ENCODE peak calls at places on chromosomes 7 and 10, in six cellular contexts. One of them, this sample, is unnamed.

GRCh38 chr7:137471128-137471527 is 127.6 kb upstream of the PTN start:
- DNase-seq in progenitor cell of endocrine pancreas: no peak
- DNase-seq in globus pallidus: no peak
- DNase-seq in CD8-positive, alpha-beta T cell: no peak
- DNase-seq in OCI-LY7: no peak
- DNase-seq in DMS53: no peak
- DNase-seq in this sample: no peak

GRCh38 chr10:43353495-43354324 is 17.7 kb upstream of the FXYD4 start:
- DNase-seq in progenitor cell of endocrine pancreas: no peak
- DNase-seq in globus pallidus: no peak
- DNase-seq in CD8-positive, alpha-beta T cell: no peak
- DNase-seq in OCI-LY7: no peak
- DNase-seq in DMS53: peak
- DNase-seq in this sample: no peak

GRCh38 chr7:33874943-33875342 is 30.4 kb upstream of the BMPER start:
- DNase-seq in progenitor cell of endocrine pancreas: no peak
- DNase-seq in globus pallidus: no peak
- DNase-seq in CD8-positive, alpha-beta T cell: no peak
- DNase-seq in OCI-LY7: no peak
- DNase-seq in DMS53: no peak
- DNase-seq in this sample: no peak

GRCh38 chr10:125148021-125148439 is 12.3 kb downstream of the CTBP2 start:
- DNase-seq in progenitor cell of endocrine pancreas: no peak
- DNase-seq in globus pallidus: no peak
- DNase-seq in CD8-positive, alpha-beta T cell: no peak
- DNase-seq in OCI-LY7: no peak
- DNase-seq in DMS53: no peak
- DNase-seq in this sample: peak

GRCh38 chr10:30818010-30818660 is 188.6 kb upstream of the LYZL2 start:
- DNase-seq in progenitor cell of endocrine pancreas: no peak
- DNase-seq in globus pallidus: no peak
- DNase-seq in CD8-positive, alpha-beta T cell: no peak
- DNase-seq in OCI-LY7: no peak
- DNase-seq in DMS53: peak
- DNase-seq in this sample: peak

GRCh38 chr10:30185916-30186315 is 126.5 kb upstream of the JCAD start:
- DNase-seq in progenitor cell of endocrine pancreas: no peak
- DNase-seq in globus pallidus: no peak
- DNase-seq in CD8-positive, alpha-beta T cell: no peak
- DNase-seq in OCI-LY7: no peak
- DNase-seq in DMS53: peak
- DNase-seq in this sample: no peak

GRCh38 chr10:43305881-43306280 is 39.0 kb upstream of the RASGEF1A start:
- DNase-seq in progenitor cell of endocrine pancreas: no peak
- DNase-seq in globus pallidus: no peak
- DNase-seq in CD8-positive, alpha-beta T cell: no peak
- DNase-seq in OCI-LY7: no peak
- DNase-seq in DMS53: no peak
- DNase-seq in this sample: peak

GRCh38 chr10:44834131-44834530 is 77.0 kb upstream of the TMEM72 start:
- DNase-seq in progenitor cell of endocrine pancreas: no peak
- DNase-seq in globus pallidus: no peak
- DNase-seq in CD8-positive, alpha-beta T cell: no peak
- DNase-seq in OCI-LY7: no peak
- DNase-seq in DMS53: no peak
- DNase-seq in this sample: no peak

GRCh38 chr10:28668363-28669226 is 8.7 kb upstream of the BAMBI start:
- DNase-seq in progenitor cell of endocrine pancreas: peak
- DNase-seq in globus pallidus: no peak
- DNase-seq in CD8-positive, alpha-beta T cell: peak
- DNase-seq in OCI-LY7: no peak
- DNase-seq in DMS53: peak
- DNase-seq in this sample: peak

GRCh38 chr7:141115949-141116348 is 42.1 kb downstream of the TMEM178B start:
- DNase-seq in progenitor cell of endocrine pancreas: no peak
- DNase-seq in globus pallidus: no peak
- DNase-seq in CD8-positive, alpha-beta T cell: no peak
- DNase-seq in OCI-LY7: no peak
- DNase-seq in DMS53: peak
- DNase-seq in this sample: no peak

GRCh38 chr7:5435291-5436002 is 11.8 kb upstream of the TNRC18 start:
- DNase-seq in progenitor cell of endocrine pancreas: no peak
- DNase-seq in globus pallidus: no peak
- DNase-seq in CD8-positive, alpha-beta T cell: no peak
- DNase-seq in OCI-LY7: peak
- DNase-seq in DMS53: peak
- DNase-seq in this sample: no peak

GRCh38 chr7:23966941-23967340 is 256.9 kb downstream of the STK31 start:
- DNase-seq in progenitor cell of endocrine pancreas: no peak
- DNase-seq in globus pallidus: no peak
- DNase-seq in CD8-positive, alpha-beta T cell: no peak
- DNase-seq in OCI-LY7: no peak
- DNase-seq in DMS53: no peak
- DNase-seq in this sample: no peak

GRCh38 chr10:126609566-126609965 is 60.9 kb downstream of the C10orf90 start:
- DNase-seq in progenitor cell of endocrine pancreas: no peak
- DNase-seq in globus pallidus: peak
- DNase-seq in CD8-positive, alpha-beta T cell: no peak
- DNase-seq in OCI-LY7: no peak
- DNase-seq in DMS53: no peak
- DNase-seq in this sample: no peak

GRCh38 chr10:74738985-74739567 is 87.3 kb upstream of the KAT6B start:
- DNase-seq in progenitor cell of endocrine pancreas: no peak
- DNase-seq in globus pallidus: peak
- DNase-seq in CD8-positive, alpha-beta T cell: peak
- DNase-seq in OCI-LY7: peak
- DNase-seq in DMS53: no peak
- DNase-seq in this sample: peak

GRCh38 chr7:155665957-155666287 is 21.5 kb downstream of the RBM33 start:
- DNase-seq in progenitor cell of endocrine pancreas: no peak
- DNase-seq in globus pallidus: no peak
- DNase-seq in CD8-positive, alpha-beta T cell: no peak
- DNase-seq in OCI-LY7: no peak
- DNase-seq in DMS53: no peak
- DNase-seq in this sample: peak

GRCh38 chr7:115561341-115562110 is 469.0 kb downstream of the TFEC start:
- DNase-seq in progenitor cell of endocrine pancreas: no peak
- DNase-seq in globus pallidus: no peak
- DNase-seq in CD8-positive, alpha-beta T cell: no peak
- DNase-seq in OCI-LY7: no peak
- DNase-seq in DMS53: no peak
- DNase-seq in this sample: no peak

GRCh38 chr7:148706368-148706767 is 7.7 kb downstream of the CUL1 start:
- DNase-seq in progenitor cell of endocrine pancreas: no peak
- DNase-seq in globus pallidus: no peak
- DNase-seq in CD8-positive, alpha-beta T cell: no peak
- DNase-seq in OCI-LY7: no peak
- DNase-seq in DMS53: no peak
- DNase-seq in this sample: no peak

GRCh38 chr10:2839081-2839725 is 228.1 kb upstream of the PFKP start:
- DNase-seq in progenitor cell of endocrine pancreas: no peak
- DNase-seq in globus pallidus: peak
- DNase-seq in CD8-positive, alpha-beta T cell: no peak
- DNase-seq in OCI-LY7: peak
- DNase-seq in DMS53: peak
- DNase-seq in this sample: peak

GRCh38 chr7:126840869-126841268 is 411.9 kb downstream of the GRM8 start:
- DNase-seq in progenitor cell of endocrine pancreas: no peak
- DNase-seq in globus pallidus: no peak
- DNase-seq in CD8-positive, alpha-beta T cell: no peak
- DNase-seq in OCI-LY7: no peak
- DNase-seq in DMS53: no peak
- DNase-seq in this sample: no peak

GRCh38 chr7:6228865-6229264 is 43.6 kb downstream of the CYTH3 start:
- DNase-seq in progenitor cell of endocrine pancreas: no peak
- DNase-seq in globus pallidus: no peak
- DNase-seq in CD8-positive, alpha-beta T cell: no peak
- DNase-seq in OCI-LY7: peak
- DNase-seq in DMS53: no peak
- DNase-seq in this sample: peak

GRCh38 chr10:60944159-60944909 is at the start of gene RHOBTB1:
- DNase-seq in progenitor cell of endocrine pancreas: peak
- DNase-seq in globus pallidus: peak
- DNase-seq in CD8-positive, alpha-beta T cell: peak
- DNase-seq in OCI-LY7: no peak
- DNase-seq in DMS53: peak
- DNase-seq in this sample: no peak

GRCh38 chr7:150980663-150981062 is 2.5 kb upstream of the KCNH2 start:
- DNase-seq in progenitor cell of endocrine pancreas: no peak
- DNase-seq in globus pallidus: no peak
- DNase-seq in CD8-positive, alpha-beta T cell: no peak
- DNase-seq in OCI-LY7: no peak
- DNase-seq in DMS53: no peak
- DNase-seq in this sample: no peak

This sample was measured in NB4.